ENCODE peak calls at places on chromosome 1, in seven cellular contexts. Q is PC-3, D is hepatocyte, F is GM23248, H is HCT116, N is GM23338, V is MM.1S. S is an unnamed sample.
A peak's percentile ranks its signal among the peaks of the same experiment; 100 is the strongest.

GRCh38 chr1:32639489-32640075 is 10.8 kb downstream of the ZBTB8OS start:
- DNase-seq in Q (no peak), D (no peak), F (peak; percentile 29), H (no peak), N (no peak), V (no peak), S (no peak)

GRCh38 chr1:244833734-244834595 is 1.5 kb upstream of the COX20 start:
- DNase-seq in Q (peak; percentile 85), D (peak; percentile 70), F (peak; percentile 84), H (peak; percentile 80), N (peak; percentile 79), V (peak; percentile 87), S (peak; percentile 65)

GRCh38 chr1:180611016-180611930 is 20.5 kb upstream of the XPR1 start:
- DNase-seq in Q (peak; percentile 25), D (no peak), F (peak; percentile 13), H (no peak), N (no peak), V (no peak), S (no peak)

GRCh38 chr1:31302749-31303441 is 6.1 kb downstream of the ZCCHC17 start:
- DNase-seq in Q (no peak), D (no peak), F (peak; percentile 32), H (no peak), N (no peak), V (no peak), S (no peak)

GRCh38 chr1:227732586-227733308 is 2.4 kb downstream of the JMJD4 start:
- DNase-seq in Q (no peak), D (no peak), F (no peak), H (no peak), N (no peak), V (no peak), S (no peak)

GRCh38 chr1:14039894-14040430 is 340.0 kb downstream of the PRDM2 start:
- DNase-seq in Q (peak; percentile 76), D (no peak), F (no peak), H (no peak), N (peak; percentile 37), V (peak; percentile 96), S (no peak)

GRCh38 chr1:91608876-91609275 is 108.2 kb downstream of the CDC7 start:
- DNase-seq in Q (peak; percentile 78), D (peak; percentile 28), F (peak; percentile 84), H (no peak), N (no peak), V (no peak), S (no peak)

GRCh38 chr1:205680073-205680851 is at the start of gene SLC45A3:
- DNase-seq in Q (peak; percentile 51), D (peak; percentile 57), F (peak; percentile 67), H (no peak), N (peak; percentile 74), V (peak; percentile 43), S (peak; percentile 71)

GRCh38 chr1:22452401-22452963 is 831 bp downstream of the ZBTB40 start:
- DNase-seq in Q (peak; percentile 29), D (peak; percentile 42), F (peak; percentile 84), H (no peak), N (no peak), V (peak; percentile 49), S (no peak)

GRCh38 chr1:25201006-25201405 is 31.3 kb downstream of the SYF2 start:
- DNase-seq in Q (no peak), D (no peak), F (no peak), H (no peak), N (no peak), V (no peak), S (no peak)

GRCh38 chr1:235679005-235679404 is 29.4 kb upstream of the GNG4 start:
- DNase-seq in Q (no peak), D (peak; percentile 40), F (no peak), H (no peak), N (peak; percentile 15), V (no peak), S (no peak)

GRCh38 chr1:168621356-168621755 is 45.0 kb downstream of the XCL1 start:
- DNase-seq in Q (no peak), D (peak; percentile 37), F (peak; percentile 42), H (no peak), N (peak; percentile 62), V (no peak), S (peak; percentile 38)

GRCh38 chr1:12601690-12602632 is 16.0 kb downstream of the DHRS3 start:
- DNase-seq in Q (peak; percentile 66), D (peak; percentile 56), F (no peak), H (peak; percentile 56), N (peak; percentile 64), V (no peak), S (peak; percentile 38)

GRCh38 chr1:244992833-244993232 is 128.5 kb upstream of the HNRNPU start:
- DNase-seq in Q (no peak), D (no peak), F (peak; percentile 27), H (no peak), N (no peak), V (no peak), S (no peak)

DNA sequence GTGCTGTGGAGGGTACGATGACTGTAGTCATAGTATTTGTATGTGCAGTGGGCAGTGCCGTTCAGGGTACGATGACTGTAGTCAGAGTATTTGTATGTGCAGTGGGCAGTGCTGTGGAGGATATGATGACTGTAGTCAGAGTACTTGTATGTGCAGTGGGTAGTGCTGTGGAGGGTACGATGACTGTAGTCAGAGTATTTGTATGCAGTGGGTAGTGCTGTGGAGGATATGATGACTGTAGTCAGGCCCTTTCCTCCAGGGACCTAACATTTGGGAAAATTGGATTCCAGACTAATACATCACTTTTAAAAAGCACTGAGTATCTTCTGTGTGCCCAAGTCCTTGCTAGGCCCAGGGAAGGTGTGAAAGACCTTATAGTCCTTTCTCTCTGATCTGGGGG is 2.9 kb downstream of the ZNF672 start:
- DNase-seq in Q (no peak), D (no peak), F (peak; percentile 75), H (no peak), N (no peak), V (no peak), S (no peak)
- H3K4me1 ChIP-seq in Q (peaks cover 20% of the 10 kb centered on the region), D (peaks cover 9% of the 10 kb centered on the region), F (peaks cover 26% of the 10 kb centered on the region), H (peaks cover 5% of the 10 kb centered on the region), N (peaks cover 10% of the 10 kb centered on the region), V (no peaks in the 10 kb centered on the region), S (peaks cover 8% of the 10 kb centered on the region)

GRCh38 chr1:110672753-110673108 is 2.0 kb downstream of the KCNA3 start:
- DNase-seq in Q (no peak), D (no peak), F (no peak), H (no peak), N (no peak), V (peak; percentile 66), S (no peak)

GRCh38 chr1:110675060-110675791 is 486 bp upstream of the KCNA3 start:
- DNase-seq in Q (no peak), D (peak; percentile 10), F (no peak), H (no peak), N (peak; percentile 46), V (no peak), S (peak; percentile 45)

GRCh38 chr1:110673805-110674336 is 869 bp downstream of the KCNA3 start:
- DNase-seq in Q (no peak), D (no peak), F (no peak), H (no peak), N (no peak), V (no peak), S (no peak)

GRCh38 chr1:110673197-110673701 is 1.5 kb downstream of the KCNA3 start:
- DNase-seq in Q (no peak), D (no peak), F (no peak), H (no peak), N (peak; percentile 11), V (peak; percentile 23), S (no peak)

GRCh38 chr1:110674337-110675059 is at the start of gene KCNA3:
- DNase-seq in Q (no peak), D (peak; percentile 32), F (peak; percentile 18), H (no peak), N (peak; percentile 87), V (peak; percentile 66), S (peak; percentile 91)
- TF ChIP-seq EZH2 in Q (no peak), D (peak; percentile 61), F (no peak), H (no peak), N (no peak), V (no peak), S (peak; percentile 17)

GRCh38 chr1:20508411-20508771 is 440 bp upstream of the MUL1 start:
- DNase-seq in Q (no peak), D (no peak), F (no peak), H (no peak), N (no peak), V (no peak), S (no peak)

GRCh38 chr1:20507248-20507563 is 745 bp downstream of the MUL1 start:
- DNase-seq in Q (no peak), D (no peak), F (no peak), H (no peak), N (no peak), V (no peak), S (no peak)

GRCh38 chr1:20507564-20508410 is at the start of gene MUL1:
- DNase-seq in Q (peak; percentile 89), D (peak; percentile 94), F (peak; percentile 95), H (peak; percentile 88), N (peak; percentile 98), V (peak; percentile 94), S (peak; percentile 94)

GRCh38 chr1:20511518-20512428 is 3.8 kb upstream of the MUL1 start:
- DNase-seq in Q (peak; percentile 70), D (no peak), F (peak; percentile 53), H (no peak), N (no peak), V (peak; percentile 41), S (no peak)
- TF ChIP-seq EZH2phosphoT487 in Q (no peak), D (no peak), F (no peak), H (no peak), N (no peak), V (no peak), S (no peak)

GRCh38 chr1:226675720-226676357 is 63.2 kb downstream of the ITPKB start:
- DNase-seq in Q (no peak), D (no peak), F (no peak), H (no peak), N (no peak), V (no peak), S (no peak)
- H3K4me1 ChIP-seq in Q (peaks cover 29% of the 10 kb centered on the region), D (peaks cover 7% of the 10 kb centered on the region), F (peaks cover 19% of the 10 kb centered on the region), H (peaks cover 3% of the 10 kb centered on the region), N (peaks cover 8% of the 10 kb centered on the region), V (peaks cover 22% of the 10 kb centered on the region), S (peaks cover 27% of the 10 kb centered on the region)

GRCh38 chr1:156908955-156909354 is 11.5 kb upstream of the LRRC71 start:
- DNase-seq in Q (no peak), D (no peak), F (no peak), H (no peak), N (no peak), V (no peak), S (no peak)
- TF ChIP-seq EZH2 in Q (no peak), D (no peak), F (no peak), H (no peak), N (no peak), V (no peak), S (no peak)

GRCh38 chr1:54268714-54269297 is 68.8 kb downstream of the MRPL37 start:
- DNase-seq in Q (no peak), D (no peak), F (no peak), H (no peak), N (no peak), V (no peak), S (no peak)
- TF ChIP-seq EZH2phosphoT487 in Q (no peak), D (no peak), F (no peak), H (no peak), N (no peak), V (no peak), S (no peak)

S was measured in neural progenitor cell.